ENCODE peak calls at places on chromosomes 7 and 10, in ten cellular contexts. L is caudate nucleus; Z is GM20000; C is iPS DF 6.9; J is fibroblast of pulmonary artery; F is amniotic stem cell; T is CD4-positive, CD25-positive, alpha-beta regulatory T cell; R is RPMI7951; D is AG08396; Q is naive B cell. Y is an unnamed sample.

GRCh38 chr7:1073211-1073977 is 14.5 kb upstream of the GPER1 start:
- DNase-seq in L (no peak), Z (peak; percentile 66), C (no peak), J (no peak), F (no peak), T (no peak), R (no peak), D (no peak), Q (no peak), Y (no peak)

GRCh38 chr7:111796671-111797070 is 234.4 kb upstream of the IMMP2L start:
- DNase-seq in L (no peak), Z (no peak), C (no peak), J (peak; percentile 27), F (no peak), T (no peak), R (no peak), D (no peak), Q (no peak), Y (no peak)

GRCh38 chr7:155032978-155033377 is 30.1 kb upstream of the PAXIP1 start:
- DNase-seq in L (no peak), Z (no peak), C (no peak), J (no peak), F (no peak), T (no peak), R (no peak), D (no peak), Q (no peak), Y (no peak)

GRCh38 chr7:1804310-1804709 is 134.2 kb downstream of the ELFN1 start:
- DNase-seq in L (no peak), Z (no peak), C (no peak), J (no peak), F (no peak), T (no peak), R (no peak), D (no peak), Q (no peak), Y (no peak)

GRCh38 chr7:1364068-1364905 is 95.0 kb downstream of the MICALL2 start:
- DNase-seq in L (no peak), Z (no peak), C (no peak), J (no peak), F (no peak), T (no peak), R (no peak), D (no peak), Q (no peak), Y (no peak)

GRCh38 chr7:101862280-101863220 is 45.1 kb downstream of the CUX1 start:
- DNase-seq in L (no peak), Z (no peak), C (no peak), J (no peak), F (no peak), T (no peak), R (no peak), D (no peak), Q (no peak), Y (no peak)

GRCh38 chr10:111072232-111072631 is 4.6 kb upstream of the ADRA2A start:
- DNase-seq in L (no peak), Z (no peak), C (no peak), J (no peak), F (no peak), T (no peak), R (no peak), D (peak; percentile 3), Q (no peak), Y (no peak)

GRCh38 chr10:13053794-13054462 is 46.0 kb upstream of the OPTN start:
- DNase-seq in L (no peak), Z (no peak), C (no peak), J (no peak), F (no peak), T (no peak), R (no peak), D (no peak), Q (no peak), Y (no peak)

GRCh38 chr10:79407811-79408795 is 37.3 kb downstream of the ZCCHC24 start:
- DNase-seq in L (no peak), Z (no peak), C (no peak), J (peak; percentile 91), F (peak; percentile 25), T (no peak), R (peak; percentile 97), D (peak; percentile 56), Q (no peak), Y (peak; percentile 63)

GRCh38 chr7:92496876-92497275 is 19.1 kb upstream of the ERVW-1 start:
- DNase-seq in L (no peak), Z (no peak), C (no peak), J (peak; percentile 36), F (no peak), T (no peak), R (no peak), D (no peak), Q (no peak), Y (no peak)

GRCh38 chr7:134375206-134375605 is 58.5 kb upstream of the SLC35B4 start:
- DNase-seq in L (no peak), Z (no peak), C (no peak), J (no peak), F (no peak), T (no peak), R (no peak), D (no peak), Q (no peak), Y (no peak)

GRCh38 chr10:49164587-49165188 is 23.5 kb downstream of the TMEM273 start:
- DNase-seq in L (no peak), Z (peak; percentile 45), C (peak; percentile 48), J (peak; percentile 40), F (no peak), T (no peak), R (no peak), D (peak; percentile 34), Q (peak; percentile 31), Y (no peak)

GRCh38 chr10:49488056-49488455 is 50.9 kb downstream of the ERCC6 start:
- DNase-seq in L (no peak), Z (no peak), C (no peak), J (no peak), F (no peak), T (no peak), R (no peak), D (no peak), Q (no peak), Y (no peak)

GRCh38 chr7:121741896-121742295 is 131.1 kb upstream of the PTPRZ1 start:
- DNase-seq in L (no peak), Z (no peak), C (no peak), J (peak; percentile 9), F (no peak), T (no peak), R (no peak), D (no peak), Q (no peak), Y (no peak)

GRCh38 chr10:47040041-47040491 is 128.8 kb downstream of the PTPN20 start:
- DNase-seq in L (no peak), Z (no peak), C (no peak), J (no peak), F (no peak), T (no peak), R (no peak), D (no peak), Q (no peak), Y (no peak)

GRCh38 chr7:94423865-94424264 is 29.2 kb downstream of the COL1A2 start:
- DNase-seq in L (no peak), Z (no peak), C (no peak), J (peak; percentile 57), F (peak; percentile 55), T (no peak), R (peak; percentile 53), D (peak; percentile 24), Q (no peak), Y (peak; percentile 56)

GRCh38 chr10:59063491-59063890 is 113.0 kb upstream of the PHYHIPL start:
- DNase-seq in L (no peak), Z (no peak), C (no peak), J (no peak), F (no peak), T (no peak), R (no peak), D (no peak), Q (no peak), Y (no peak)

GRCh38 chr10:112959207-112959838 is 9.3 kb downstream of the TCF7L2 start:
- DNase-seq in L (no peak), Z (no peak), C (no peak), J (peak; percentile 68), F (no peak), T (no peak), R (peak; percentile 36), D (no peak), Q (no peak), Y (peak; percentile 60)

GRCh38 chr10:89805599-89806013 is 104.2 kb downstream of the KIF20B start:
- DNase-seq in L (no peak), Z (peak; percentile 44), C (no peak), J (no peak), F (no peak), T (no peak), R (no peak), D (no peak), Q (no peak), Y (no peak)

GRCh38 chr7:74311305-74311744 is 22.1 kb downstream of the CLIP2 start:
- DNase-seq in L (no peak), Z (no peak), C (no peak), J (peak; percentile 15), F (no peak), T (no peak), R (peak; percentile 75), D (no peak), Q (no peak), Y (no peak)

GRCh38 chr7:121329460-121330052 is 756 bp downstream of the WNT16 start:
- DNase-seq in L (no peak), Z (peak; percentile 59), C (no peak), J (no peak), F (no peak), T (no peak), R (peak; percentile 33), D (peak; percentile 45), Q (peak; percentile 51), Y (no peak)

GRCh38 chr10:19788902-19789301 is 27.3 kb upstream of the PLXDC2 start:
- DNase-seq in L (no peak), Z (no peak), C (no peak), J (no peak), F (no peak), T (no peak), R (no peak), D (no peak), Q (no peak), Y (no peak)

GRCh38 chr10:6186894-6187256 is 15.9 kb upstream of the PFKFB3 start:
- DNase-seq in L (no peak), Z (no peak), C (no peak), J (no peak), F (no peak), T (no peak), R (no peak), D (no peak), Q (no peak), Y (no peak)

GRCh38 chr10:132560248-132560731 is 22.7 kb downstream of the INPP5A start:
- DNase-seq in L (no peak), Z (no peak), C (no peak), J (peak; percentile 9), F (no peak), T (no peak), R (no peak), D (peak; percentile 61), Q (peak; percentile 46), Y (no peak)

GRCh38 chr7:134599371-134599770 is 47.3 kb upstream of the BPGM start:
- DNase-seq in L (peak; percentile 17), Z (no peak), C (no peak), J (no peak), F (no peak), T (no peak), R (no peak), D (no peak), Q (no peak), Y (no peak)

GRCh38 chr10:10623958-10624590 is 393.6 kb upstream of the CELF2 start:
- DNase-seq in L (no peak), Z (no peak), C (no peak), J (peak; percentile 17), F (no peak), T (no peak), R (no peak), D (no peak), Q (no peak), Y (no peak)

GRCh38 chr7:146655928-146656797 is 539.6 kb downstream of the CNTNAP2 start:
- DNase-seq in L (no peak), Z (no peak), C (no peak), J (no peak), F (no peak), T (no peak), R (peak; percentile 1), D (no peak), Q (no peak), Y (no peak)

GRCh38 chr7:98049034-98049433 is 57.6 kb upstream of the LMTK2 start:
- DNase-seq in L (no peak), Z (no peak), C (peak; percentile 25), J (no peak), F (no peak), T (no peak), R (peak; percentile 34), D (no peak), Q (no peak), Y (no peak)

Y was measured in fibroblast of the conjunctiva.